ENCODE peak calls at places on chromosomes 7 and 10, in seven cellular contexts. R is brain microvascular endothelial cell; C is C1 segment of cervical spinal cord; D is tibial artery; E is NCI-H460; L is activated CD8-positive, alpha-beta memory T cell treated with anti-CD3 and anti-CD28 coated beads, Interleukin-2, amount 10 ng/mL, durations not matched to agents 7 days and 5 days; W is activated CD4-positive, alpha-beta T cell treated with anti-CD3 and anti-CD28 coated beads, Interleukin-2, amount 50 U/mL, for 4 hours. X is an unnamed sample.
A peak's percentile ranks its signal among the peaks of the same experiment; 100 is the strongest.

GRCh38 chr10:115355162-115355760 is 262.1 kb downstream of the ATRNL1 start:
- DNase-seq in R (peak; percentile 43), C (no peak), D (no peak), E (peak; percentile 71), L (no peak), W (no peak), X (peak; percentile 76)

GRCh38 chr10:62638062-62638477 is 166.4 kb upstream of the ADO start:
- DNase-seq in R (peak; percentile 11), C (no peak), D (peak; percentile 34), E (no peak), L (no peak), W (no peak), X (no peak)

GRCh38 chr7:104530243-104530642 is 201.8 kb downstream of the LHFPL3 start:
- DNase-seq in R (no peak), C (no peak), D (no peak), E (no peak), L (no peak), W (no peak), X (no peak)

GRCh38 chr7:111668711-111669110 is 106.4 kb upstream of the IMMP2L start:
- DNase-seq in R (no peak), C (no peak), D (no peak), E (no peak), L (no peak), W (no peak), X (no peak)

GRCh38 chr7:90666186-90666585 is 70.1 kb downstream of the CDK14 start:
- DNase-seq in R (no peak), C (no peak), D (no peak), E (no peak), L (no peak), W (no peak), X (no peak)

GRCh38 chr10:120963053-120963533 is 111.9 kb downstream of the WDR11 start:
- DNase-seq in R (no peak), C (no peak), D (no peak), E (no peak), L (no peak), W (no peak), X (no peak)

GRCh38 chr10:84510121-84510520 is 181.7 kb downstream of the CCSER2 start:
- DNase-seq in R (peak; percentile 63), C (no peak), D (no peak), E (no peak), L (no peak), W (no peak), X (peak; percentile 67)

GRCh38 chr10:95356-96115 is 39.7 kb upstream of the ZMYND11 start:
- DNase-seq in R (no peak), C (no peak), D (no peak), E (no peak), L (no peak), W (no peak), X (no peak)

GRCh38 chr7:116711790-116712189 is 39.8 kb downstream of the MET start:
- DNase-seq in R (no peak), C (no peak), D (no peak), E (no peak), L (no peak), W (no peak), X (no peak)

GRCh38 chr7:82343-83155 is 109.8 kb upstream of the FAM20C start:
- DNase-seq in R (no peak), C (no peak), D (no peak), E (no peak), L (no peak), W (no peak), X (no peak)

GRCh38 chr7:47475880-47476227 is 106.1 kb downstream of the TNS3 start:
- DNase-seq in R (no peak), C (no peak), D (no peak), E (no peak), L (no peak), W (no peak), X (no peak)

GRCh38 chr10:94102436-94102835 is 108.7 kb downstream of the PLCE1 start:
- DNase-seq in R (no peak), C (no peak), D (no peak), E (no peak), L (no peak), W (no peak), X (no peak)

GRCh38 chr10:50375051-50375452 is 123.7 kb upstream of the ASAH2 start:
- DNase-seq in R (no peak), C (no peak), D (no peak), E (no peak), L (no peak), W (no peak), X (no peak)

GRCh38 chr7:85972504-85973141 is 671.1 kb upstream of the GRM3 start:
- DNase-seq in R (no peak), C (no peak), D (no peak), E (no peak), L (no peak), W (no peak), X (no peak)

GRCh38 chr10:110432814-110433565 is 64.7 kb upstream of the DUSP5 start:
- DNase-seq in R (no peak), C (no peak), D (no peak), E (no peak), L (no peak), W (no peak), X (no peak)

X was measured in astrocyte of the spinal cord.